ENCODE peak calls at places on chromosomes 3 and 15, in eight cellular contexts. P, F, R, N, K, Y, L and D are unnamed samples. For H3K4me1, the result is how much of the 10 kb centered on the place peaks cover.

GRCh38 chr15:67080118-67080899 is 14.9 kb downstream of the SMAD3 start:
- DNase-seq in P (no peak), F (no peak), R (peak), N (no peak), K (no peak), Y (peak), L (peak), D (peak)

GRCh38 chr3:48503406-48504050 is 446 bp downstream of the SHISA5 start:
- DNase-seq in P (peak), F (peak), R (peak), N (peak), K (no peak), Y (peak), L (peak), D (peak)

GRCh38 chr15:99253381-99254090 is 2.3 kb downstream of the LRRC28 start:
- DNase-seq in P (no peak), F (no peak), R (no peak), N (no peak), K (no peak), Y (peak), L (no peak), D (no peak)

GRCh38 chr3:49906004-49906860 is 2.6 kb upstream of the MST1R start:
- DNase-seq in P (no peak), F (peak), R (peak), N (peak), K (peak), Y (peak), L (peak), D (no peak)

GRCh38 chr15:101445562-101446526 is 43.7 kb downstream of the PCSK6 start:
- DNase-seq in P (no peak), F (peak), R (peak), N (no peak), K (no peak), Y (peak), L (no peak), D (no peak)

GRCh38 chr3:81289676-81290075 is 471.8 kb downstream of the GBE1 start:
- DNase-seq in P (no peak), F (no peak), R (no peak), N (no peak), K (no peak), Y (peak), L (no peak), D (no peak)

GRCh38 chr3:5294360-5294759 is 106.9 kb downstream of the EDEM1 start:
- DNase-seq in P (no peak), F (no peak), R (no peak), N (no peak), K (no peak), Y (peak), L (no peak), D (no peak)

GRCh38 chr3:139301183-139301582 is 42.6 kb upstream of the MRPS22 start:
- DNase-seq in P (no peak), F (peak), R (no peak), N (no peak), K (no peak), Y (peak), L (no peak), D (no peak)

GRCh38 chr3:134486577-134487041 is 752 bp downstream of the CEP63 start:
- DNase-seq in P (no peak), F (no peak), R (no peak), N (peak), K (no peak), Y (peak), L (no peak), D (no peak)

GRCh38 chr3:109910772-109911171 is 573.4 kb upstream of the DPPA4 start:
- DNase-seq in P (no peak), F (no peak), R (no peak), N (no peak), K (no peak), Y (no peak), L (no peak), D (no peak)

GRCh38 chr3:154132777-154133375 is 11.7 kb downstream of the ARHGEF26 start:
- DNase-seq in P (no peak), F (no peak), R (no peak), N (no peak), K (no peak), Y (no peak), L (no peak), D (no peak)

GRCh38 chr3:135514064-135514455 is 451.5 kb upstream of the PPP2R3A start:
- DNase-seq in P (no peak), F (no peak), R (no peak), N (no peak), K (no peak), Y (no peak), L (no peak), D (no peak)

GRCh38 chr15:79090487-79091203 is at the start of gene RASGRF1:
- DNase-seq in P (no peak), F (no peak), R (no peak), N (peak), K (no peak), Y (no peak), L (no peak), D (peak)

GRCh38 chr3:4245671-4246070 is 57.5 kb upstream of the SETMAR start:
- DNase-seq in P (no peak), F (no peak), R (no peak), N (peak), K (no peak), Y (no peak), L (no peak), D (no peak)

GRCh38 chr3:123758081-123758564 is 126.0 kb downstream of the MYLK start:
- DNase-seq in P (no peak), F (no peak), R (no peak), N (no peak), K (no peak), Y (peak), L (no peak), D (no peak)

GRCh38 chr3:104102386-104102785 is 1264.3 kb upstream of the ALCAM start:
- DNase-seq in P (no peak), F (no peak), R (no peak), N (peak), K (no peak), Y (peak), L (no peak), D (no peak)

GRCh38 chr3:31724681-31725080 is 192.0 kb downstream of the STT3B start:
- DNase-seq in P (no peak), F (no peak), R (no peak), N (peak), K (no peak), Y (peak), L (no peak), D (no peak)

GRCh38 chr15:99997112-99997651 is 263.9 kb upstream of the LYSMD4 start:
- DNase-seq in P (peak), F (no peak), R (no peak), N (no peak), K (no peak), Y (no peak), L (no peak), D (peak)

GRCh38 chr3:77381426-77381825 is 341.5 kb downstream of the ROBO2 start:
- DNase-seq in P (no peak), F (no peak), R (no peak), N (no peak), K (no peak), Y (no peak), L (no peak), D (no peak)

GRCh38 chr3:190811775-190812480 is 50.6 kb downstream of the GMNC start:
- DNase-seq in P (no peak), F (no peak), R (no peak), N (peak), K (no peak), Y (peak), L (no peak), D (no peak)

GRCh38 chr3:47261301-47261700 is 21.3 kb downstream of the KIF9 start:
- DNase-seq in P (no peak), F (no peak), R (no peak), N (peak), K (no peak), Y (no peak), L (no peak), D (no peak)

GRCh38 chr15:72197045-72197459 is 535 bp downstream of the GRAMD2A start:
- DNase-seq in P (no peak), F (no peak), R (no peak), N (peak), K (no peak), Y (no peak), L (no peak), D (no peak)

GRCh38 chr3:184543848-184544512 is 17.6 kb upstream of the EPHB3 start:
- DNase-seq in P (peak), F (no peak), R (peak), N (peak), K (peak), Y (peak), L (peak), D (peak)

GRCh38 chr15:40234783-40235182 is 4.1 kb upstream of the PAK6 start:
- DNase-seq in P (no peak), F (no peak), R (no peak), N (no peak), K (no peak), Y (no peak), L (no peak), D (no peak)

GRCh38 chr3:53813229-53813628 is 33.0 kb downstream of the CHDH start:
- DNase-seq in P (no peak), F (no peak), R (no peak), N (no peak), K (no peak), Y (no peak), L (no peak), D (no peak)

GRCh38 chr3:110697961-110698360 is 373.7 kb upstream of the NECTIN3 start:
- DNase-seq in P (no peak), F (no peak), R (peak), N (peak), K (no peak), Y (no peak), L (no peak), D (no peak)

GRCh38 chr15:70234256-70234965 is 136.7 kb upstream of the TLE3 start:
- DNase-seq in P (no peak), F (no peak), R (no peak), N (no peak), K (no peak), Y (peak), L (no peak), D (no peak)

GRCh38 chr3:34106879-34107278 is 308.4 kb downstream of the PDCD6IP start:
- DNase-seq in P (no peak), F (no peak), R (no peak), N (peak), K (no peak), Y (no peak), L (no peak), D (no peak)

GRCh38 chr15:90046846-90047481 is 45.8 kb downstream of the ZNF710 start:
- DNase-seq in P (no peak), F (no peak), R (peak), N (no peak), K (no peak), Y (no peak), L (peak), D (no peak)

GRCh38 chr3:16399473-16399872 is 114.0 kb downstream of the RFTN1 start:
- DNase-seq in P (peak), F (peak), R (peak), N (peak), K (no peak), Y (peak), L (no peak), D (no peak)

GRCh38 chr3:16401273-16401672 is 112.2 kb downstream of the RFTN1 start:
- DNase-seq in P (no peak), F (no peak), R (no peak), N (no peak), K (no peak), Y (no peak), L (no peak), D (no peak)

GRCh38 chr3:16400143-16400935 is 113.2 kb downstream of the RFTN1 start:
- DNase-seq in P (no peak), F (no peak), R (no peak), N (no peak), K (no peak), Y (no peak), L (no peak), D (no peak)

GRCh38 chr3:16396202-16396601 is 117.3 kb downstream of the RFTN1 start:
- DNase-seq in P (no peak), F (no peak), R (no peak), N (no peak), K (no peak), Y (no peak), L (no peak), D (no peak)

DNA sequence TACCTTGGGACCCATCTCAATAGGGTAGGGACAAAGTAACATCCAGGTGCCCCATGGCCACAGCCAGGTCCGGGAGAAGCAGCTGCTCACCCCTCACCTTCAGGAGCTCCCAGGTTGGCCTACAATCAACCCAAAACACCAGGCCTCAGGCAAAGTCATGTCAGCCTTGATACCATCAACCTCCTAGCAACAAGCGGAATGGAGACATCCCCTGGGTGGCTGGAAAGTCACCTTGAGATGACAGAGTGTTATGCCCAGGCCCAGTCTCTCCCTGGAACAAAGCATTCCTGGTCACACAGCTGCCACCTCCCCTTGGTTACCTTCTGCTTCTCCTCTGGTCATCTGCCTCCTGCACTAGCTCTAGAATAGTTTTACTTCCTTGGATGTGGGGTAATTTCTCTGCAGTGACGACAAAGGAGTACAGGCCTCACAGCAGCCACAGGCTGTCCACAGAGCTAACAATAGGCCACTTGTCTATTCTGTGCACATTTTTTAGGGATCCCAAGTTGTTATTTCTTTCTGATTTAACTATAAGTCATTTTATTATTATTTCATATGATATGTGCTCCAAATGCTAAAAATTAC is 114.9 kb downstream of the RFTN1 start:
- DNase-seq in P (no peak), F (no peak), R (no peak), N (no peak), K (no peak), Y (no peak), L (no peak), D (no peak)
- H3K4me1 ChIP-seq in P (under half), F (under half), R (half or more), N (under half), K (under half), Y (under half), L (under half), D (under half)

GRCh38 chr15:65376767-65377104 is 1.1 kb downstream of the IGDCC3 start:
- DNase-seq in P (no peak), F (no peak), R (no peak), N (peak), K (no peak), Y (no peak), L (no peak), D (no peak)

GRCh38 chr15:65377976-65378366 is at the start of gene IGDCC3:
- DNase-seq in P (no peak), F (no peak), R (no peak), N (peak), K (no peak), Y (peak), L (no peak), D (no peak)

GRCh38 chr15:65374831-65375401 is 2.9 kb downstream of the IGDCC3 start:
- DNase-seq in P (no peak), F (no peak), R (no peak), N (no peak), K (no peak), Y (peak), L (no peak), D (peak)

GRCh38 chr15:65375871-65376552 is 1.8 kb downstream of the IGDCC3 start:
- DNase-seq in P (no peak), F (no peak), R (no peak), N (no peak), K (no peak), Y (no peak), L (no peak), D (peak)

GRCh38 chr15:65377105-65377975 is 462 bp downstream of the IGDCC3 start:
- DNase-seq in P (no peak), F (no peak), R (peak), N (peak), K (no peak), Y (peak), L (no peak), D (no peak)
- H3K27ac ChIP-seq in P (peak), F (no peak), R (no peak), N (no peak), K (no peak), Y (no peak), L (no peak), D (no peak)

DNA sequence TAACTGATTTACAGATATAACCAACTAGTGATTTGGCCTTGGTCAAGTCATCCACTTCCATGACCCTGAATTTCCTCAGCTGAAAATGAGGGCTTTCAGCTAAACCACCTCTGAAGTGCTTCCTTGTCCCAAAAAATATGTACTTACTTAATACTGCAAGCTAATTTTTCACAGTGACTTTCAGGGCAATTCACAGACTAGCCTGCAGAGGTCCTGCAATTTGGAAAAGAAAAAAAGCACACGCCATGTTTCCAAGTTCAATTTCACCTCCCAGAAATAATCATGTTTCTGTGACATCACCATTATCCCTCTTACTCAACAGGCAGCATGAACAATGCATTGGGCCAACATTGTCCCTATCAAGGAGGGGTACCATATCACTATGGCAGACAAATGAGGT is 218.2 kb downstream of the SHOX2 start:
- DNase-seq in P (no peak), F (no peak), R (no peak), N (peak), K (no peak), Y (no peak), L (no peak), D (no peak)
- TF ChIP-seq CTCF in P (no peak), F (no peak), R (no peak), N (peak), K (no peak), Y (peak), L (no peak), D (no peak)

DNA sequence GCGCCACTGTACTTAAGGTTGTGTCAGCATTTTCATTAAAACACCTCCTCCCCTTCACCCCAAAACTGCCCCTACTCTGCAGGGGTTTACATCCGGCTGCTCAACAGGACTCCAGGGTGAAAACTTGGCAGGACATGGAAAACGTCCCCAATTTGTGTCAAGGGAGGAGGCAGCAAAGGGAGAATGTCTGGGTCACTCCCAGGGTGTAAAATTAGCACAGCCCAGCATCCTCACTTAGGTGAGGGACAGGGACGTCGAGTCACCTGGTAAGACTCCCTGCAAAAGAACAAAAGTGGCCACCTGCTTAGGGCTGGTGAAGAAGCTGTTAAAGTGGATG is 532.3 kb downstream of the FOXP1 start:
- DNase-seq in P (no peak), F (no peak), R (no peak), N (no peak), K (no peak), Y (no peak), L (no peak), D (no peak)
- H3K4me1 ChIP-seq in P (under half), F (half or more), R (under half), N (half or more), K (half or more), Y (under half), L (half or more), D (half or more)

GRCh38 chr3:16482194-16482769 is 31.2 kb downstream of the RFTN1 start:
- DNase-seq in P (no peak), F (no peak), R (no peak), N (no peak), K (no peak), Y (no peak), L (no peak), D (no peak)

GRCh38 chr3:16482770-16483531 is 30.5 kb downstream of the RFTN1 start:
- DNase-seq in P (no peak), F (no peak), R (no peak), N (peak), K (peak), Y (no peak), L (peak), D (no peak)

GRCh38 chr3:16486201-16486600 is 27.3 kb downstream of the RFTN1 start:
- DNase-seq in P (no peak), F (no peak), R (no peak), N (no peak), K (no peak), Y (no peak), L (no peak), D (no peak)

GRCh38 chr3:16485024-16485992 is 28.2 kb downstream of the RFTN1 start:
- DNase-seq in P (no peak), F (no peak), R (no peak), N (no peak), K (no peak), Y (no peak), L (no peak), D (no peak)

DNA sequence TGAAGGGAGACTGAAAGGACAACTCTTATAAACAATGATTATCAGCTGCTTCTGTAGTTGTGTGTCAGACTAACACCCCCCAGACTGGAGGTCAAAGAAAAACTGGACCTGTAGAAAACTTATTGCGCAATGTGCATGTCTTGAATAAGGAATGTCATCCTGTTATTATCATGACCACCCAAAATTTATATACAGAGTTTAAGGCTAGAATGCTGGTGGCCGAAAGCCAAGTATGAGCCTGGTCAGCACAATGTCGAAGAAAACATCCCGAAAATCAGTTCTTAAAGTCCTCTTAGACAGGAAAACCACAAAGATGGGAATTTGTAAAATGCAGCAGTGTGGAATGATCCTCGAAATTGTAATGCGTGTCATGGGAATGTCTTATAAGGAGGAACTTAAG is 29.3 kb downstream of the RFTN1 start:
- DNase-seq in P (peak), F (no peak), R (no peak), N (no peak), K (no peak), Y (peak), L (no peak), D (no peak)
- H3K27ac ChIP-seq in P (peak), F (peak), R (peak), N (no peak), K (no peak), Y (peak), L (peak), D (no peak)

DNA sequence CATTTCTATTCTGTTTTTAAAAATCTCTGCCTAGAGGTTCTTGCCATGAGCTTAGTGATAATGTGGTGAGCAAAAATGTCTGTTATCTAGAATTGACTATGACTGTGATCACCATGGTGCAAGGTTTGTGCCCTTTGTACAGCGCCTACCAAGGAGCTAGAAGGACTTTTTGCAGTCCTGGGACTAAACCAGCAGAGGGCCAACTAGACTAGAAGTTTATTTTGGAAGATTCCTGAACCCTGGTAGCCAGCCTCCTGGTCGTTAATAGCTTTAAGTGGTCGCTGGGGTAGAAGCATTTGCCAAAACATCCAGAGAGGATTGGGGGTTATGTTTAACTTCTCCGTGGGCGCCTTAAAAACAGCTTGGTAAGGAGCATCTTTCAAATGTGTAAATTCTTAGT is 7.8 kb downstream of the SCG5 start:
- DNase-seq in P (no peak), F (no peak), R (no peak), N (peak), K (no peak), Y (no peak), L (no peak), D (no peak)
- TF ChIP-seq CTCF in P (no peak), F (no peak), R (no peak), N (peak), K (no peak), Y (peak), L (no peak), D (no peak)

GRCh38 chr3:183532620-183533409 is 22.7 kb downstream of the KLHL6 start:
- DNase-seq in P (no peak), F (no peak), R (no peak), N (peak), K (no peak), Y (no peak), L (no peak), D (no peak)
- H3K4me1 ChIP-seq in P (under half), F (under half), R (under half), N (under half), K (under half), Y (under half), L (under half), D (under half)

GRCh38 chr3:131729561-131729960 is 226.8 kb upstream of the MRPL3 start:
- DNase-seq in P (no peak), F (no peak), R (no peak), N (no peak), K (no peak), Y (no peak), L (no peak), D (no peak)
- H3K27ac ChIP-seq in P (no peak), F (no peak), R (no peak), N (no peak), K (no peak), Y (no peak), L (no peak), D (no peak)